ENCODE peak calls at places on chromosomes 4 and X, in six cellular contexts. T is lung microvascular endothelial cell; O is amniotic stem cell; H is CD4-positive, alpha-beta T cell; K is GM12892; Y is fibroblast of mammary gland. B is an unnamed sample.

GRCh38 chr4:54961357-54961975 is 163.9 kb downstream of the KDR start:
- DNase-seq in K (no peak), H (no peak), T (peak), O (peak), Y (peak), B (peak)

GRCh38 chrX:34716322-34716721 is 59.2 kb upstream of the TMEM47 start:
- DNase-seq in H (no peak), O (no peak), T (no peak), K (no peak), Y (peak), B (no peak)

GRCh38 chrX:136386821-136387220 is 86.1 kb downstream of the ADGRG4 start:
- DNase-seq in Y (no peak), T (no peak), O (no peak), H (no peak), K (no peak), B (no peak)

GRCh38 chr4:81135501-81135900 is 79.5 kb downstream of the PRKG2 start:
- DNase-seq in T (no peak), H (no peak), K (no peak), O (no peak), Y (peak), B (peak)

GRCh38 chrX:138298268-138298667 is 413.2 kb downstream of the FGF13 start:
- DNase-seq in O (no peak), T (no peak), H (no peak), K (no peak), Y (no peak), B (no peak)

GRCh38 chr4:34046580-34046979 is 2197.7 kb downstream of the ARAP2 start:
- DNase-seq in H (no peak), K (no peak), Y (peak), T (no peak), O (no peak), B (peak)

GRCh38 chr4:71765837-71766236 is 18.0 kb downstream of the GC start:
- DNase-seq in Y (no peak), K (no peak), O (no peak), T (no peak), H (no peak), B (no peak)

GRCh38 chr4:48683784-48684666 is 96.1 kb downstream of the FRYL start:
- DNase-seq in T (peak), K (peak), Y (no peak), O (no peak), H (no peak), B (no peak)

GRCh38 chr4:83010111-83010521 is 507 bp downstream of the LIN54 start:
- DNase-seq in Y (peak), T (peak), K (no peak), H (no peak), O (peak), B (no peak)

GRCh38 chr4:51999250-51999649 is 20.9 kb downstream of the LRRC66 start:
- DNase-seq in O (no peak), T (no peak), H (no peak), Y (no peak), K (no peak), B (no peak)

GRCh38 chrX:24513416-24513815 is 48.3 kb downstream of the PDK3 start:
- DNase-seq in H (no peak), T (no peak), K (no peak), Y (no peak), O (no peak), B (no peak)

GRCh38 chrX:41616935-41617334 is 71.8 kb upstream of the GPR34 start:
- DNase-seq in O (no peak), T (no peak), K (no peak), H (no peak), Y (no peak), B (no peak)

GRCh38 chr4:37682701-37683401 is 3.3 kb downstream of the RELL1 start:
- DNase-seq in H (no peak), Y (no peak), K (peak), T (peak), O (no peak), B (no peak)

GRCh38 chr4:121307441-121308327 is 73.1 kb downstream of the QRFPR start:
- DNase-seq in O (no peak), T (peak), K (no peak), H (peak), Y (peak), B (peak)

GRCh38 chr4:25949166-25949748 is 35.2 kb downstream of the SMIM20 start:
- DNase-seq in H (no peak), O (no peak), T (no peak), K (no peak), Y (no peak), B (no peak)

GRCh38 chr4:182789588-182789987 is 127.6 kb downstream of the DCTD start:
- DNase-seq in H (no peak), T (no peak), K (no peak), Y (no peak), O (no peak), B (no peak)

GRCh38 chr4:721261-722171 is 15.9 kb downstream of the PCGF3 start:
- DNase-seq in O (no peak), Y (peak), K (no peak), T (peak), H (no peak), B (no peak)

GRCh38 chr4:677431-678293 is 3.3 kb downstream of the MYL5 start:
- DNase-seq in O (no peak), K (no peak), T (no peak), H (no peak), Y (peak), B (no peak)

GRCh38 chr4:184514121-184514988 is 40.0 kb upstream of the IRF2 start:
- DNase-seq in H (no peak), Y (peak), K (peak), O (peak), T (peak), B (peak)

GRCh38 chr4:10115271-10115656 is 1.3 kb downstream of the WDR1 start:
- DNase-seq in T (peak), O (peak), H (no peak), K (no peak), Y (peak), B (no peak)

GRCh38 chrX:119236599-119237525 is 777 bp downstream of the PGRMC1 start:
- DNase-seq in H (peak), K (peak), T (peak), Y (peak), O (peak), B (no peak)

GRCh38 chr4:172786039-172786792 is 382.4 kb upstream of the GALNT7 start:
- DNase-seq in O (no peak), Y (peak), K (no peak), T (no peak), H (no peak), B (peak)

GRCh38 chr4:94486372-94486801 is 34.6 kb downstream of the PDLIM5 start:
- DNase-seq in K (no peak), H (no peak), O (no peak), Y (peak), T (peak), B (no peak)

GRCh38 chrX:2698604-2699003 is 7.5 kb downstream of the CD99 start:
- DNase-seq in K (no peak), Y (no peak), H (no peak), O (no peak), T (no peak), B (no peak)

GRCh38 chrX:155874571-155875244 is 6.4 kb upstream of the VAMP7 start:
- DNase-seq in O (no peak), H (no peak), T (no peak), Y (no peak), K (no peak), B (no peak)

GRCh38 chr4:79663865-79664264 is 255.8 kb upstream of the GK2 start:
- DNase-seq in O (no peak), H (no peak), T (no peak), K (no peak), Y (no peak), B (no peak)

GRCh38 chr4:126661194-126661593 is 971.6 kb upstream of the INTU start:
- DNase-seq in O (no peak), T (no peak), K (no peak), Y (no peak), H (no peak), B (no peak)

GRCh38 chr4:30837131-30837539 is 117.0 kb downstream of the PCDH7 start:
- DNase-seq in Y (no peak), H (no peak), T (no peak), O (no peak), K (no peak), B (no peak)

GRCh38 chrX:39869846-39870601 is 227.7 kb downstream of the BCOR start:
- DNase-seq in H (peak), T (peak), K (no peak), Y (peak), O (no peak), B (peak)

GRCh38 chr4:42344260-42344659 is 53.0 kb upstream of the SHISA3 start:
- DNase-seq in Y (no peak), K (no peak), H (no peak), O (no peak), T (no peak), B (no peak)

GRCh38 chr4:139300431-139301142 is 718 bp upstream of the NAA15 start:
- DNase-seq in O (peak), H (no peak), T (peak), Y (peak), K (no peak), B (no peak)

GRCh38 chr4:153152453-153153338 is 51.5 kb upstream of the TRIM2 start:
- DNase-seq in T (peak), K (peak), O (no peak), H (peak), Y (no peak), B (no peak)

GRCh38 chr4:74283614-74284013 is 24.7 kb upstream of the EPGN start:
- DNase-seq in T (peak), Y (peak), K (no peak), H (no peak), O (peak), B (peak)

GRCh38 chr4:56142088-56142487 is 193.3 kb downstream of the CEP135 start:
- DNase-seq in H (no peak), K (no peak), O (no peak), Y (no peak), T (no peak), B (no peak)

GRCh38 chrX:45696762-45697161 is 496.1 kb upstream of the DIPK2B start:
- DNase-seq in H (no peak), T (peak), Y (no peak), K (no peak), O (no peak), B (no peak)

GRCh38 chrX:153851981-153852380 is 21.6 kb upstream of the PDZD4 start:
- DNase-seq in Y (no peak), H (no peak), T (no peak), O (no peak), K (no peak), B (no peak)

GRCh38 chr4:115325836-115326235 is 212.4 kb upstream of the NDST4 start:
- DNase-seq in O (no peak), Y (no peak), T (no peak), K (no peak), H (no peak), B (peak)

GRCh38 chrX:24979081-24979480 is 36.7 kb downstream of the ARX start:
- DNase-seq in K (no peak), Y (no peak), O (no peak), H (no peak), T (no peak), B (no peak)

GRCh38 chrX:17160971-17161370 is 214.0 kb upstream of the NHS start:
- DNase-seq in K (no peak), Y (peak), H (no peak), O (no peak), T (no peak), B (no peak)

GRCh38 chrX:152945021-152945979 is 47.4 kb downstream of the ZNF185 start:
- DNase-seq in K (no peak), T (no peak), H (no peak), Y (no peak), O (no peak), B (no peak)